ENCODE peak calls at places on chromosome X, in seven cellular contexts. D is amygdala; H is choroid plexus epithelial cell; E is T-helper 1 cell; N is immature natural killer cell; A is IMR-90; M is stimulated activated CD4-positive, alpha-beta T cell treated with anti-CD3 and anti-CD28 coated beads, Interleukin-15, amount 100 ng/mL, for 1 hour. X is an unnamed sample.

GRCh38 chrX:54980334-54980733 is 13.7 kb downstream of the PFKFB1 start:
- DNase-seq in E (no peak), M (no peak), D (no peak), N (no peak), H (no peak), A (no peak), X (no peak)

GRCh38 chrX:115650449-115650848 is 89.5 kb downstream of the PLS3 start:
- DNase-seq in H (peak; percentile 47), D (no peak), A (peak; percentile 43), N (no peak), E (no peak), M (no peak), X (no peak)

GRCh38 chrX:2714551-2714950 is 23.5 kb downstream of the CD99 start:
- DNase-seq in E (no peak), H (no peak), D (no peak), M (no peak), N (no peak), A (no peak), X (no peak)

GRCh38 chrX:2311483-2311882 is 189.3 kb downstream of the DHRSX start:
- DNase-seq in M (no peak), D (no peak), E (no peak), N (no peak), H (no peak), A (no peak), X (no peak)

GRCh38 chrX:106901781-106902219 is 1.3 kb downstream of the RIPPLY1 start:
- DNase-seq in N (no peak), M (no peak), D (no peak), A (no peak), E (no peak), H (no peak), X (no peak)

GRCh38 chrX:132216283-132216682 is 3.0 kb downstream of the RAP2C start:
- DNase-seq in M (no peak), H (no peak), A (no peak), D (no peak), N (no peak), E (no peak), X (no peak)

GRCh38 chrX:120090208-120090607 is 12.7 kb upstream of the RHOXF2B start:
- DNase-seq in M (no peak), D (no peak), N (no peak), A (no peak), E (no peak), H (no peak), X (no peak)

GRCh38 chrX:7889680-7890079 is 37.5 kb downstream of the PNPLA4 start:
- DNase-seq in H (peak; percentile 1), D (no peak), N (no peak), E (no peak), M (no peak), A (peak; percentile 24), X (no peak)

GRCh38 chrX:4263005-4263404 is 549.6 kb upstream of the PRKX start:
- DNase-seq in M (no peak), D (no peak), A (no peak), N (no peak), E (no peak), H (no peak), X (no peak)

GRCh38 chrX:55919367-55920221 is 202.0 kb downstream of the RRAGB start:
- DNase-seq in D (no peak), M (no peak), E (no peak), N (no peak), A (no peak), H (no peak), X (no peak)

GRCh38 chrX:53269536-53270107 is 11.8 kb downstream of the IQSEC2 start:
- DNase-seq in N (no peak), H (no peak), E (no peak), A (no peak), D (no peak), M (no peak), X (no peak)

GRCh38 chrX:46750829-46751228 is 8.1 kb downstream of the SLC9A7 start:
- DNase-seq in H (no peak), A (no peak), D (no peak), E (no peak), M (no peak), N (no peak), X (no peak)

GRCh38 chrX:121093011-121093410 is 45.6 kb downstream of the GLUD2 start:
- DNase-seq in D (no peak), H (no peak), A (no peak), M (no peak), N (no peak), E (no peak), X (no peak)

GRCh38 chrX:32448320-32448719 is 763.0 kb downstream of the DMD start:
- DNase-seq in A (no peak), H (peak; percentile 14), N (peak; percentile 29), D (no peak), E (no peak), M (no peak), X (no peak)

GRCh38 chrX:109974906-109975655 is 27.8 kb upstream of the TMEM164 start:
- DNase-seq in N (no peak), M (no peak), E (no peak), H (peak; percentile 45), D (no peak), A (no peak), X (no peak)

GRCh38 chrX:143633530-143634372 is 2.1 kb downstream of the SLITRK4 start:
- DNase-seq in M (no peak), E (no peak), A (no peak), N (no peak), D (no peak), H (no peak), X (no peak)

GRCh38 chrX:109270580-109271484 is 211.1 kb downstream of the GUCY2F start:
- DNase-seq in D (no peak), M (no peak), H (peak; percentile 12), A (no peak), E (no peak), N (no peak), X (no peak)

GRCh38 chrX:26071618-26072017 is 66.5 kb upstream of the MAGEB18 start:
- DNase-seq in H (no peak), D (no peak), M (no peak), N (no peak), E (no peak), A (no peak), X (no peak)

GRCh38 chrX:19814240-19814639 is 73.2 kb downstream of the SH3KBP1 start:
- DNase-seq in E (no peak), A (no peak), H (no peak), N (no peak), D (no peak), M (no peak), X (no peak)

GRCh38 chrX:92247076-92247475 is 467.9 kb downstream of the PCDH11X start:
- DNase-seq in H (no peak), A (peak; percentile 43), E (no peak), D (no peak), M (no peak), N (no peak), X (no peak)

GRCh38 chrX:11437642-11438379 is 144.6 kb downstream of the AMELX start:
- DNase-seq in A (peak; percentile 55), E (no peak), D (no peak), H (peak; percentile 88), N (no peak), M (no peak), X (no peak)

GRCh38 chrX:71650333-71650969 is 16.9 kb upstream of the LOC101059915 start:
- DNase-seq in E (peak; percentile 21), H (peak; percentile 10), D (no peak), M (no peak), A (no peak), N (peak; percentile 32), X (no peak)

GRCh38 chrX:34555481-34555880 is 101.6 kb downstream of the TMEM47 start:
- DNase-seq in A (no peak), N (no peak), D (no peak), H (no peak), M (no peak), E (no peak), X (no peak)

X was measured in LNCaP clone FGC.